ENCODE peak calls at places on chromosomes 16 and 17, in six cellular contexts. V is retina, D is A549, P is ACHN, Y is prostate gland, L is NCI-H526 treated with DMSO at 0.1 percent for 48 hours. A is an unnamed sample.

GRCh38 chr17:61338000-61338864 is 61.4 kb upstream of the TBX2 start:
- DNase-seq in V (no peak), D (peak), P (peak), Y (no peak), L (no peak), A (peak)

GRCh38 chr16:66189951-66190350 is 176.5 kb upstream of the CDH5 start:
- DNase-seq in V (no peak), D (no peak), P (no peak), Y (no peak), L (no peak), A (no peak)

GRCh38 chr16:79381552-79382042 is 218.9 kb downstream of the MAF start:
- DNase-seq in V (peak), D (no peak), P (no peak), Y (no peak), L (no peak), A (no peak)

GRCh38 chr17:82216301-82217119 is 3.9 kb upstream of the CCDC57 start:
- DNase-seq in V (no peak), D (peak), P (peak), Y (peak), L (no peak), A (peak)

GRCh38 chr17:42748906-42749798 is 4.3 kb upstream of the EZH1 start:
- DNase-seq in V (peak), D (no peak), P (no peak), Y (no peak), L (no peak), A (no peak)

GRCh38 chr17:77002103-77003045 is 134.2 kb downstream of the MGAT5B start:
- DNase-seq in V (peak), D (peak), P (peak), Y (no peak), L (no peak), A (peak)

GRCh38 chr17:36498155-36498554 is 11.7 kb downstream of the ZNHIT3 start:
- DNase-seq in V (no peak), D (no peak), P (no peak), Y (no peak), L (no peak), A (no peak)

GRCh38 chr16:17117906-17118577 is 352.7 kb downstream of the XYLT1 start:
- DNase-seq in V (no peak), D (no peak), P (no peak), Y (no peak), L (no peak), A (no peak)

GRCh38 chr17:81166033-81166472 is at the start of gene AATK:
- DNase-seq in V (no peak), D (no peak), P (no peak), Y (no peak), L (no peak), A (no peak)

GRCh38 chr16:51657844-51658243 is 506.8 kb upstream of the SALL1 start:
- DNase-seq in V (no peak), D (no peak), P (no peak), Y (peak), L (no peak), A (no peak)